ENCODE peak calls at places on chromosomes 11 and 22, in five cellular contexts. K is lung, X is gastrocnemius medialis, G is BJ, L is A673. F is an unnamed sample.

GRCh38 chr11:2317354-2318050 is 15.7 kb downstream of the TSPAN32 start:
- DNase-seq in K (no peak), X (no peak), G (no peak), L (no peak), F (no peak)

GRCh38 chr22:45198463-45198795 is 34.7 kb downstream of the NUP50 start:
- DNase-seq in K (no peak), X (no peak), G (no peak), L (no peak), F (no peak)

GRCh38 chr22:46077669-46078099 is 72.6 kb upstream of the PPARA start:
- DNase-seq in K (no peak), X (no peak), G (no peak), L (peak; percentile 52), F (peak; percentile 32)

GRCh38 chr11:118224512-118225180 is at the start of gene JAML:
- DNase-seq in K (no peak), X (no peak), G (no peak), L (no peak), F (no peak)

GRCh38 chr11:72641900-72642814 is 32.1 kb downstream of the PDE2A start:
- DNase-seq in K (no peak), X (no peak), G (no peak), L (peak; percentile 37), F (peak; percentile 57)

GRCh38 chr22:44735518-44736428 is 16.6 kb upstream of the ARHGAP8 start:
- DNase-seq in K (peak; percentile 80), X (no peak), G (no peak), L (peak; percentile 61), F (peak; percentile 87)

GRCh38 chr11:119486691-119487259 is 63.8 kb upstream of the THY1 start:
- DNase-seq in K (no peak), X (no peak), G (no peak), L (no peak), F (peak; percentile 7)

GRCh38 chr22:40791241-40791640 is 27.9 kb downstream of the SLC25A17 start:
- DNase-seq in K (no peak), X (no peak), G (no peak), L (peak; percentile 95), F (no peak)

GRCh38 chr11:35393093-35393492 is 26.3 kb downstream of the SLC1A2 start:
- DNase-seq in K (no peak), X (no peak), G (no peak), L (peak; percentile 95), F (peak; percentile 29)

GRCh38 chr11:61971177-61972111 is 4.0 kb upstream of the FTH1 start:
- DNase-seq in K (peak; percentile 97), X (peak; percentile 97), G (peak; percentile 97), L (peak; percentile 99), F (peak; percentile 90)
- H3K4me3 ChIP-seq in K (no peak overlapping the region), X (peak overlapping the region; percentile 39), G (no peak overlapping the region), L (no peak overlapping the region), F (no peak overlapping the region)

GRCh38 chr22:20268350-20269012 is 363 bp upstream of the RTN4R start:
- DNase-seq in K (peak; percentile 55), X (no peak), G (no peak), L (peak; percentile 70), F (peak; percentile 81)

GRCh38 chr22:20267441-20268288 is 453 bp downstream of the RTN4R start:
- DNase-seq in K (peak; percentile 45), X (no peak), G (no peak), L (peak; percentile 25), F (no peak)

GRCh38 chr22:20271114-20271994 is 3.2 kb upstream of the RTN4R start:
- DNase-seq in K (no peak), X (no peak), G (no peak), L (no peak), F (no peak)

GRCh38 chr22:20264614-20265452 is 3.3 kb downstream of the RTN4R start:
- DNase-seq in K (no peak), X (no peak), G (no peak), L (no peak), F (no peak)

DNA sequence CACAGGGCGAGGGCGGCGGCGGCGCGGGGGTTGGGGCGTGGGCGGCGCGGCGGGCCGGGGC is at the start of gene RTN4R:
- DNase-seq in K (no peak), X (no peak), G (no peak), L (no peak), F (no peak)
- H3K4me3 ChIP-seq in K (peak within 1 kb of the TSS; percentile 29), X (peak within 1 kb of the TSS; percentile 24), G (peak within 1 kb of the TSS; percentile 23), L (peak within 1 kb of the TSS; percentile 52), F (peak within 1 kb of the TSS; percentile 49)

GRCh38 chr11:61699737-61700160 is 19.6 kb downstream of the DAGLA start:
- DNase-seq in K (no peak), X (no peak), G (no peak), L (no peak), F (no peak)
- H3K4me3 ChIP-seq in K (no peak overlapping the region), X (no peak overlapping the region), G (no peak overlapping the region), L (no peak overlapping the region), F (no peak overlapping the region)

GRCh38 chr22:43483669-43484068 is 71.9 kb downstream of the MPPED1 start:
- DNase-seq in K (no peak), X (no peak), G (no peak), L (no peak), F (no peak)
- H3K4me3 ChIP-seq in K (no peak overlapping the region), X (no peak overlapping the region), G (no peak overlapping the region), L (no peak overlapping the region), F (no peak overlapping the region)